ENCODE peak calls at places on chromosomes 11 and 22, in seven cellular contexts. N is GM12891, C is HepG2, G is SK-N-SH, O is GM12878, U is K562, X is H1. B is an unnamed sample.

GRCh38 chr22:50072167-50072555 is 13.1 kb downstream of the MLC1 start:
- DNase-seq in N (no peak), C (no peak), G (no peak), O (no peak), U (no peak), X (no peak), B (no peak)

GRCh38 chr22:44026630-44027511 is 2.8 kb downstream of the PARVB start:
- DNase-seq in N (peak; percentile 76), C (no peak), G (no peak), O (peak; percentile 89), U (peak; percentile 62), X (no peak), B (peak; percentile 81)

GRCh38 chr22:44919691-44920090 is 90.1 kb downstream of the PHF21B start:
- DNase-seq in N (no peak), C (no peak), G (no peak), O (no peak), U (no peak), X (no peak), B (no peak)

GRCh38 chr22:44185237-44186120 is 4.8 kb downstream of the PARVG start:
- DNase-seq in N (no peak), C (no peak), G (no peak), O (no peak), U (no peak), X (no peak), B (no peak)

GRCh38 chr11:72598466-72598865 is 75.8 kb downstream of the PDE2A start:
- DNase-seq in N (no peak), C (no peak), G (no peak), O (no peak), U (no peak), X (no peak), B (no peak)

GRCh38 chr11:118622376-118623290 is 15.2 kb downstream of the PHLDB1 start:
- DNase-seq in N (no peak), C (no peak), G (peak; percentile 67), O (no peak), U (no peak), X (no peak), B (no peak)

GRCh38 chr11:63609971-63610580 is 4.2 kb downstream of the PLAAT3 start:
- DNase-seq in N (no peak), C (no peak), G (no peak), O (no peak), U (no peak), X (no peak), B (no peak)

GRCh38 chr11:64176751-64177150 is 9.2 kb upstream of the STIP1 start:
- DNase-seq in N (no peak), C (no peak), G (no peak), O (no peak), U (no peak), X (no peak), B (no peak)

GRCh38 chr11:1499899-1500298 is 13.3 kb upstream of the MOB2 start:
- DNase-seq in N (no peak), C (no peak), G (no peak), O (no peak), U (no peak), X (no peak), B (no peak)

GRCh38 chr22:19109198-19110063 is 12.8 kb downstream of the DGCR2 start:
- DNase-seq in N (no peak), C (peak; percentile 79), G (no peak), O (peak; percentile 55), U (peak; percentile 95), X (no peak), B (no peak)

GRCh38 chr22:26276530-26277200 is 107.4 kb downstream of the SEZ6L start:
- DNase-seq in N (no peak), C (no peak), G (no peak), O (no peak), U (no peak), X (peak; percentile 9), B (no peak)

GRCh38 chr22:46073683-46074504 is 76.4 kb upstream of the PPARA start:
- DNase-seq in N (no peak), C (no peak), G (no peak), O (no peak), U (no peak), X (no peak), B (no peak)

GRCh38 chr11:30876656-30877371 is 290.7 kb upstream of the MPPED2 start:
- DNase-seq in N (no peak), C (no peak), G (no peak), O (no peak), U (no peak), X (no peak), B (no peak)

GRCh38 chr11:45321669-45322068 is 35.5 kb upstream of the SYT13 start:
- DNase-seq in N (no peak), C (no peak), G (no peak), O (no peak), U (no peak), X (no peak), B (no peak)

GRCh38 chr11:7664867-7665266 is 8.4 kb downstream of the CYB5R2 start:
- DNase-seq in N (no peak), C (no peak), G (no peak), O (no peak), U (no peak), X (no peak), B (no peak)

GRCh38 chr11:65260756-65261590 is 789 bp upstream of the POLA2 start:
- DNase-seq in N (no peak), C (no peak), G (peak; percentile 66), O (no peak), U (no peak), X (no peak), B (no peak)

GRCh38 chr11:84887055-84887629 is 740.0 kb downstream of the DLG2 start:
- DNase-seq in N (no peak), C (no peak), G (no peak), O (no peak), U (no peak), X (no peak), B (no peak)

GRCh38 chr22:36340621-36341020 is 47.1 kb downstream of the MYH9 start:
- DNase-seq in N (no peak), C (peak; percentile 58), G (no peak), O (no peak), U (peak; percentile 33), X (no peak), B (no peak)

GRCh38 chr11:3916962-3917361 is 61.5 kb downstream of the STIM1 start:
- DNase-seq in N (no peak), C (no peak), G (no peak), O (no peak), U (no peak), X (no peak), B (no peak)

GRCh38 chr11:126468102-126468521 is 112.6 kb downstream of the ST3GAL4 start:
- DNase-seq in N (no peak), C (no peak), G (no peak), O (no peak), U (no peak), X (no peak), B (no peak)

GRCh38 chr11:3108183-3108721 is 51.0 kb upstream of the CARS1 start:
- DNase-seq in N (no peak), C (no peak), G (peak; percentile 18), O (no peak), U (no peak), X (no peak), B (no peak)

GRCh38 chr11:121451982-121452608 is at the start of gene SORL1:
- DNase-seq in N (peak; percentile 52), C (peak; percentile 62), G (peak; percentile 93), O (no peak), U (peak; percentile 24), X (peak; percentile 44), B (peak; percentile 55)

GRCh38 chr11:61549662-61550568 is 31.0 kb downstream of the SYT7 start:
- DNase-seq in N (no peak), C (no peak), G (no peak), O (no peak), U (no peak), X (no peak), B (no peak)

GRCh38 chr11:99614353-99614752 is 593.6 kb downstream of the CNTN5 start:
- DNase-seq in N (no peak), C (no peak), G (no peak), O (no peak), U (no peak), X (no peak), B (no peak)

GRCh38 chr22:26708256-26709009 is 51.0 kb downstream of the MIAT start:
- DNase-seq in N (no peak), C (no peak), G (no peak), O (peak; percentile 79), U (no peak), X (no peak), B (no peak)

GRCh38 chr22:19851291-19852176 is 3.1 kb downstream of the GNB1L start:
- DNase-seq in N (no peak), C (no peak), G (no peak), O (no peak), U (no peak), X (no peak), B (no peak)

GRCh38 chr11:77158041-77158695 is 30.1 kb downstream of the MYO7A start:
- DNase-seq in N (no peak), C (no peak), G (no peak), O (no peak), U (no peak), X (no peak), B (no peak)
- TF ChIP-seq TAF1 in N (no peak), C (no peak), G (no peak), O (no peak), U (no peak), X (no peak), B (no peak)

GRCh38 chr11:119759324-119759723 is 30.3 kb upstream of the NECTIN1 start:
- DNase-seq in N (no peak), C (no peak), G (no peak), O (no peak), U (peak; percentile 72), X (no peak), B (no peak)
- TF ChIP-seq POLR2AphosphoS5 in N (no peak), C (no peak), G (no peak), O (no peak), U (no peak), X (no peak), B (no peak)

DNA sequence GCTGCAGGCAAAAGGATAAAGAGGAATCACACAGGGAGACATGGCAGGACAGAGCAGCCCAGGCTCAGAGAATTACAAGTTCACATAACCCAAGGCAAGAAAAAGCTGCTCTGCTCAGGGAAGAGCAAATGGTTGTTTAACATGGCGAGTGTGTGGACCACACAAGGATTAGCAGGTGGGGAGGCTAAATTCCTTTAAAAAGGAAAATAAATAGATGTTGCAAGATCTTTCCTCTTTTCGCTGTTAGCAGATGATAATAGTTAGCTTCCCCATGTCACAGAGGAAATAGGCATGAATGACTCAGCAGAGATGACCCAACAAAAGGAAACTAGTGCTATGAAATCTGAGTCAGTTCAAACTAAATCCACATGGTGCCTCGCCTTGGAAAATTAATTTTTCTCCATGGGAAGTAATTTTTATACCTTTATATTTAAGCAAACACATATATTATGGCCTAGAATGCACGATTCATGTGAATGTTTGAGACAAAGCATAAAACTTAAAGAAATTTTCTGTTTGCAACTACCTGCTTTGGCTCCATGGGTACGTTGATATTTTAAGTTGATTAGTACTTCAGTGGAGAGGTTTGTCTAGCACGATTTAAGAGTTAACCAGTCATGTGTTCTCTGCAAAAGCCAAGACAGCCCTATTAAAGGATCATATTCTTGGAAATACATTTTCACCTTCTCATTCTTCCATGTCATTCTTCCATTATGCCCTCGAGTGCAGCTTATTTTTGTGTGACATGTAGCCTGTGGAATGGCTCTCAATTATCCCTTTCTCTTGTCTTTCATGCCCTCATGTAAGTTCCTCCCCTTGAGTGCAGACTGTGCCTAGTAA is 38.5 kb upstream of the FJX1 start:
- DNase-seq in N (no peak), C (peak; percentile 62), G (no peak), O (no peak), U (peak; percentile 41), X (no peak), B (no peak)
- TF ChIP-seq TAF1 in N (no peak), C (no peak), G (peak; percentile 44), O (no peak), U (no peak), X (no peak), B (no peak)

GRCh38 chr11:66264383-66264782 is 4.1 kb upstream of the RAB1B start:
- DNase-seq in N (no peak), C (no peak), G (no peak), O (no peak), U (no peak), X (no peak), B (no peak)
- TF ChIP-seq POLR2AphosphoS5 in N (no peak), C (no peak), G (no peak), O (no peak), U (no peak), X (no peak), B (no peak)